ENCODE peak calls at places on chromosome 20, in nine cellular contexts. S is activated CD4-positive, alpha-beta T cell treated with anti-CD3 and anti-CD28 coated beads for 36 hours; F is ascending aorta; R is HepG2; Y is central memory CD4-positive, alpha-beta T cell; E is neuronal stem cell; W is G401; V is fibroblast of pulmonary artery; P is naive thymus-derived CD8-positive, alpha-beta T cell. U is an unnamed sample.

GRCh38 chr20:56249244-56249955 is 868 bp downstream of the MC3R start:
- DNase-seq in S (peak), F (no peak), R (peak), Y (no peak), E (no peak), W (no peak), V (peak), P (no peak), U (peak)

GRCh38 chr20:34473262-34473883 is 42.8 kb upstream of the DYNLRB1 start:
- DNase-seq in S (peak), F (no peak), R (peak), Y (no peak), E (peak), W (peak), V (peak), P (peak), U (peak)

GRCh38 chr20:57395111-57395959 is 4.1 kb downstream of the RBM38 start:
- DNase-seq in S (no peak), F (peak), R (no peak), Y (no peak), E (peak), W (peak), V (peak), P (peak), U (no peak)

GRCh38 chr20:59051666-59052065 is 9.1 kb upstream of the PRELID3B start:
- DNase-seq in S (no peak), F (no peak), R (no peak), Y (no peak), E (no peak), W (no peak), V (no peak), P (no peak), U (no peak)

GRCh38 chr20:57252559-57253162 is 13.8 kb downstream of the BMP7 start:
- DNase-seq in S (no peak), F (no peak), R (no peak), Y (no peak), E (no peak), W (no peak), V (no peak), P (no peak), U (no peak)

GRCh38 chr20:39823239-39823638 is 861.1 kb downstream of the DHX35 start:
- DNase-seq in S (no peak), F (no peak), R (no peak), Y (no peak), E (no peak), W (no peak), V (peak), P (no peak), U (no peak)

GRCh38 chr20:45963059-45964011 is 8.7 kb downstream of the ZNF335 start:
- DNase-seq in S (no peak), F (peak), R (peak), Y (peak), E (no peak), W (peak), V (peak), P (no peak), U (no peak)

GRCh38 chr20:61527626-61528025 is 275.6 kb downstream of the CDH4 start:
- DNase-seq in S (no peak), F (no peak), R (no peak), Y (no peak), E (no peak), W (no peak), V (no peak), P (peak), U (no peak)

GRCh38 chr20:57698867-57699275 is 10.9 kb downstream of the PMEPA1 start:
- DNase-seq in S (no peak), F (no peak), R (no peak), Y (no peak), E (no peak), W (no peak), V (peak), P (no peak), U (no peak)

GRCh38 chr20:18279231-18279630 is 9.1 kb upstream of the ZNF133 start:
- DNase-seq in S (peak), F (no peak), R (no peak), Y (no peak), E (no peak), W (no peak), V (no peak), P (no peak), U (no peak)

GRCh38 chr20:57388953-57389694 is 2.1 kb upstream of the RBM38 start:
- DNase-seq in S (peak), F (peak), R (peak), Y (peak), E (peak), W (peak), V (peak), P (peak), U (peak)

GRCh38 chr20:62405108-62405980 is 1.7 kb downstream of the CABLES2 start:
- DNase-seq in S (no peak), F (no peak), R (peak), Y (no peak), E (no peak), W (peak), V (peak), P (no peak), U (no peak)

GRCh38 chr20:25273541-25274358 is 25.9 kb downstream of the PYGB start:
- DNase-seq in S (no peak), F (peak), R (no peak), Y (no peak), E (no peak), W (peak), V (no peak), P (peak), U (no peak)

GRCh38 chr20:2631228-2631627 is 21.2 kb upstream of the NOP56 start:
- DNase-seq in S (no peak), F (no peak), R (no peak), Y (no peak), E (no peak), W (no peak), V (no peak), P (no peak), U (no peak)

GRCh38 chr20:4813076-4813838 is 91.5 kb downstream of the PRND start:
- DNase-seq in S (peak), F (no peak), R (no peak), Y (peak), E (no peak), W (no peak), V (peak), P (no peak), U (peak)

GRCh38 chr20:13784271-13784892 is 337 bp downstream of the ESF1 start:
- DNase-seq in S (no peak), F (no peak), R (no peak), Y (no peak), E (no peak), W (no peak), V (no peak), P (no peak), U (no peak)

GRCh38 chr20:49674383-49675352 is 39.0 kb downstream of the B4GALT5 start:
- DNase-seq in S (no peak), F (no peak), R (peak), Y (no peak), E (no peak), W (no peak), V (peak), P (no peak), U (no peak)

GRCh38 chr20:20694591-20694990 is 17.9 kb downstream of the RALGAPA2 start:
- DNase-seq in S (no peak), F (no peak), R (no peak), Y (no peak), E (no peak), W (no peak), V (no peak), P (no peak), U (no peak)

GRCh38 chr20:33568378-33569289 is 78.7 kb downstream of the CBFA2T2 start:
- DNase-seq in S (peak), F (no peak), R (peak), Y (no peak), E (peak), W (no peak), V (no peak), P (no peak), U (peak)

GRCh38 chr20:53896041-53896440 is 174.4 kb downstream of the BCAS1 start:
- DNase-seq in S (no peak), F (no peak), R (no peak), Y (no peak), E (no peak), W (no peak), V (no peak), P (no peak), U (no peak)

GRCh38 chr20:49696594-49696993 is 17.1 kb downstream of the B4GALT5 start:
- DNase-seq in S (no peak), F (no peak), R (no peak), Y (no peak), E (no peak), W (no peak), V (no peak), P (no peak), U (no peak)

GRCh38 chr20:20630551-20630950 is 81.9 kb downstream of the RALGAPA2 start:
- DNase-seq in S (no peak), F (no peak), R (no peak), Y (no peak), E (no peak), W (no peak), V (no peak), P (no peak), U (no peak)

GRCh38 chr20:46171909-46172308 is 53.8 kb downstream of the CD40 start:
- DNase-seq in S (no peak), F (no peak), R (no peak), Y (no peak), E (no peak), W (no peak), V (no peak), P (peak), U (no peak)

GRCh38 chr20:47859255-47859654 is 74.0 kb upstream of the SULF2 start:
- DNase-seq in S (no peak), F (no peak), R (no peak), Y (no peak), E (no peak), W (no peak), V (peak), P (no peak), U (no peak)

GRCh38 chr20:51122931-51123658 is 100.2 kb upstream of the KCNG1 start:
- DNase-seq in S (peak), F (no peak), R (no peak), Y (no peak), E (no peak), W (no peak), V (no peak), P (no peak), U (no peak)

GRCh38 chr20:24773751-24774201 is 175.3 kb upstream of the CST7 start:
- DNase-seq in S (peak), F (peak), R (no peak), Y (no peak), E (no peak), W (no peak), V (peak), P (no peak), U (no peak)

GRCh38 chr20:36777152-36777551 is 3.6 kb upstream of the DSN1 start:
- DNase-seq in S (no peak), F (no peak), R (no peak), Y (no peak), E (no peak), W (no peak), V (no peak), P (no peak), U (no peak)

GRCh38 chr20:24720957-24721356 is 228.1 kb upstream of the CST7 start:
- DNase-seq in S (no peak), F (no peak), R (no peak), Y (no peak), E (no peak), W (peak), V (no peak), P (no peak), U (no peak)

GRCh38 chr20:431012-431904 is 23.2 kb downstream of the RBCK1 start:
- DNase-seq in S (peak), F (peak), R (peak), Y (peak), E (peak), W (peak), V (peak), P (no peak), U (peak)

GRCh38 chr20:32512047-32512385 is 73.1 kb downstream of the NOL4L start:
- DNase-seq in S (peak), F (no peak), R (no peak), Y (no peak), E (no peak), W (no peak), V (no peak), P (peak), U (no peak)

GRCh38 chr20:1376453-1377270 is 16.2 kb downstream of the FKBP1A start:
- DNase-seq in S (no peak), F (no peak), R (no peak), Y (no peak), E (no peak), W (no peak), V (no peak), P (no peak), U (peak)

GRCh38 chr20:10619427-10619826 is 54.4 kb downstream of the JAG1 start:
- DNase-seq in S (no peak), F (no peak), R (no peak), Y (no peak), E (no peak), W (no peak), V (peak), P (no peak), U (no peak)

GRCh38 chr20:25055711-25056492 is 2.0 kb downstream of the ACSS1 start:
- DNase-seq in S (no peak), F (peak), R (no peak), Y (no peak), E (no peak), W (no peak), V (no peak), P (peak), U (no peak)

GRCh38 chr20:31666258-31667042 is 28.7 kb downstream of the COX4I2 start:
- DNase-seq in S (no peak), F (no peak), R (no peak), Y (peak), E (no peak), W (no peak), V (no peak), P (peak), U (no peak)

GRCh38 chr20:54291339-54292060 is 83.6 kb downstream of the PFDN4 start:
- DNase-seq in S (no peak), F (no peak), R (no peak), Y (no peak), E (no peak), W (no peak), V (no peak), P (no peak), U (no peak)

GRCh38 chr20:329851-330232 is 4.5 kb downstream of the SOX12 start:
- DNase-seq in S (no peak), F (no peak), R (no peak), Y (no peak), E (no peak), W (no peak), V (no peak), P (no peak), U (no peak)

GRCh38 chr20:34871320-34871926 is 1.2 kb downstream of the GGT7 start:
- DNase-seq in S (no peak), F (no peak), R (no peak), Y (no peak), E (no peak), W (peak), V (no peak), P (no peak), U (no peak)